ENCODE peak calls at places on chromosomes 16 and 17, in four cellular contexts. W is GM12878, F is HL-60, K is K562. G is an unnamed sample.

GRCh38 chr17:78522031-78522809 is 55.0 kb downstream of the DNAH17 start:
- DNase-seq in W (no peak), F (no peak), K (no peak), G (no peak)

GRCh38 chr17:17551361-17551760 is 40.1 kb downstream of the PEMT start:
- DNase-seq in W (no peak), F (no peak), K (no peak), G (no peak)

GRCh38 chr17:2179615-2180295 is 123.8 kb downstream of the SMG6 start:
- DNase-seq in W (no peak), K (no peak), F (no peak), G (no peak)

GRCh38 chr17:41784207-41784744 is 2.2 kb downstream of the JUP start:
- DNase-seq in K (peak; percentile 85), F (peak; percentile 82), W (no peak), G (no peak)

GRCh38 chr17:82113941-82114340 is 15.9 kb upstream of the FASN start:
- DNase-seq in F (no peak), W (no peak), K (no peak), G (no peak)

GRCh38 chr16:58236231-58236690 is 38.4 kb upstream of the CSNK2A2 start:
- DNase-seq in K (peak; percentile 75), F (no peak), W (no peak), G (peak; percentile 39)

GRCh38 chr17:42407289-42407836 is 15.7 kb downstream of the CAVIN1 start:
- DNase-seq in K (peak; percentile 48), W (no peak), F (no peak), G (peak; percentile 72)

GRCh38 chr17:50634123-50634914 is at the start of gene ABCC3:
- DNase-seq in K (no peak), F (no peak), W (no peak), G (no peak)

GRCh38 chr17:19996502-19996901 is 12.7 kb upstream of the SPECC1 start:
- DNase-seq in K (no peak), F (no peak), W (no peak), G (no peak)

GRCh38 chr17:75914643-75915265 is 10.1 kb upstream of the MRPL38 start:
- DNase-seq in W (no peak), F (no peak), K (peak; percentile 37), G (no peak)

GRCh38 chr17:20908373-20909273 is 134.2 kb downstream of the USP22 start:
- DNase-seq in F (peak; percentile 50), W (peak; percentile 16), K (peak; percentile 81), G (peak; percentile 84)

GRCh38 chr17:1629647-1630310 is 1.1 kb upstream of the SLC43A2 start:
- DNase-seq in W (no peak), F (no peak), K (peak; percentile 56), G (no peak)

GRCh38 chr17:71511266-71511995 is 609.4 kb upstream of the SOX9 start:
- DNase-seq in K (no peak), W (no peak), F (no peak), G (no peak)

GRCh38 chr16:12458591-12459400 is 344.9 kb downstream of the CPPED1 start:
- DNase-seq in W (no peak), F (peak; percentile 93), K (no peak), G (peak; percentile 41)

GRCh38 chr17:20091161-20092029 is 82.2 kb downstream of the SPECC1 start:
- DNase-seq in F (no peak), K (no peak), W (no peak), G (no peak)

GRCh38 chr17:18981642-18982424 is 22.7 kb downstream of the FAM83G start:
- DNase-seq in W (no peak), K (peak; percentile 55), F (no peak), G (no peak)

GRCh38 chr17:59765038-59765437 is 57.6 kb downstream of the VMP1 start:
- DNase-seq in W (no peak), K (no peak), F (no peak), G (no peak)

GRCh38 chr16:65285128-65286120 is 163.6 kb upstream of the CDH11 start:
- DNase-seq in W (no peak), F (no peak), K (no peak), G (no peak)

GRCh38 chr16:81431554-81432353 is 12.9 kb upstream of the CMIP start:
- DNase-seq in W (no peak), K (no peak), F (no peak), G (no peak)

GRCh38 chr17:82301916-82302497 is 15.4 kb downstream of the CD7 start:
- DNase-seq in W (peak; percentile 64), F (no peak), K (peak; percentile 31), G (peak; percentile 73)

GRCh38 chr17:4576729-4577322 is 7.5 kb upstream of the SMTNL2 start:
- DNase-seq in K (no peak), F (no peak), W (no peak), G (no peak)

GRCh38 chr17:14332331-14332730 is 31.4 kb downstream of the HS3ST3B1 start:
- DNase-seq in K (no peak), W (no peak), F (no peak), G (no peak)

GRCh38 chr16:49952386-49952785 is 72.6 kb upstream of the CNEP1R1 start:
- DNase-seq in F (no peak), W (no peak), K (no peak), G (no peak)

GRCh38 chr17:71921726-71922320 is 199.0 kb upstream of the SOX9 start:
- DNase-seq in W (peak; percentile 21), F (no peak), K (no peak), G (no peak)

GRCh38 chr16:12062343-12063003 is 85.9 kb downstream of the SNX29 start:
- DNase-seq in F (peak; percentile 51), W (no peak), K (no peak), G (no peak)

GRCh38 chr16:50102046-50102756 is 36.4 kb downstream of the HEATR3 start:
- DNase-seq in K (no peak), W (no peak), F (peak; percentile 21), G (no peak)

GRCh38 chr16:74585846-74586392 is 21.0 kb downstream of the GLG1 start:
- DNase-seq in K (no peak), F (no peak), W (no peak), G (no peak)

GRCh38 chr16:27640277-27640600 is 90.3 kb downstream of the KATNIP start:
- DNase-seq in W (no peak), F (no peak), K (no peak), G (no peak)

GRCh38 chr17:10034719-10035475 is 129.8 kb upstream of the RCVRN start:
- DNase-seq in F (no peak), K (no peak), W (no peak), G (no peak)

GRCh38 chr17:556431-556995 is 158.1 kb downstream of the VPS53 start:
- DNase-seq in K (no peak), W (no peak), F (no peak), G (no peak)

GRCh38 chr17:5254414-5254813 is 19.8 kb upstream of the SCIMP start:
- DNase-seq in W (no peak), K (no peak), F (no peak), G (no peak)

GRCh38 chr16:12157510-12158093 is 181.1 kb downstream of the SNX29 start:
- DNase-seq in F (no peak), W (no peak), K (no peak), G (no peak)

GRCh38 chr16:17578921-17579876 is 108.4 kb upstream of the XYLT1 start:
- DNase-seq in W (peak; percentile 28), K (peak; percentile 61), F (peak; percentile 39), G (peak; percentile 32)

GRCh38 chr16:85847681-85848601 is 48.4 kb downstream of the COX4I1 start:
- DNase-seq in W (no peak), K (no peak), F (no peak), G (no peak)

GRCh38 chr16:8866118-8866883 is 2.5 kb downstream of the CARHSP1 start:
- DNase-seq in F (no peak), K (peak; percentile 35), W (no peak), G (no peak)

GRCh38 chr17:7560172-7561027 is 1.3 kb upstream of the SENP3 start:
- DNase-seq in F (no peak), W (no peak), K (peak; percentile 51), G (peak; percentile 61)

GRCh38 chr16:67528222-67528869 is at the start of gene RIPOR1:
- DNase-seq in K (peak; percentile 98), W (no peak), F (no peak), G (peak; percentile 66)

GRCh38 chr17:6420173-6420641 is 14.7 kb downstream of the AIPL1 start:
- DNase-seq in F (no peak), K (no peak), W (no peak), G (no peak)
- TF ChIP-seq SPI1 in F (no peak), K (no peak), W (no peak), G (no peak)

DNA sequence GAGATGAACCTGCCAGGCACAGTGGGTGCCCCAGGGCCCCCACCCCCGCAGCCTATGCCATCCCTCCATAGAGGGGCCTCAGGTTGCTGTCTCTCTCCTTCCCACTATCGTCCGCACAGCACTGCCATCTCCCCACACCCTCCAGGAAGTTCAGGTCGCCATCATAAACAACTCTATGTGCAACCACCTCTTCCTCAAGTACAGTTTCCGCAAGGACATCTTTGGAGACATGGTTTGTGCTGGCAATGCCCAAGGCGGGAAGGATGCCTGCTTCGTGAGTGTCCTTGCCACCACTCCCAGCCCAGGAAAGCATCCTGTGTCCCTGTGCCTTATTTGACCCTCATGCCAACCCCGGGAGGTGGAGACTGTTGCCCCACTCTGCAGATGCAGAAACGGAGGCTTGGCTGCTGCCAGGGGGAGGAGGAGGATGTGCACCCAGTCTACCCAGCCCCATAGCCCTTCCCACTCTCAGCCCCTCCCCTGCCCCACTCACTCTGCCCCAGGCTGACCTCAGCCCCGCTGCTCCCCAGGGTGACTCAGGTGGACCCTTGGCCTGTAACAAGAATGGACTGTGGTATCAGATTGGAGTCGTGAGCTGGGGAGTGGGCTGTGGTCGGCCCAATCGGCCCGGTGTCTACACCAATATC is 3.9 kb downstream of the PRSS21 start:
- DNase-seq in K (no peak), W (no peak), F (no peak), G (no peak)
- TF ChIP-seq SPI1 in K (no peak), W (no peak), F (no peak), G (no peak)

DNA sequence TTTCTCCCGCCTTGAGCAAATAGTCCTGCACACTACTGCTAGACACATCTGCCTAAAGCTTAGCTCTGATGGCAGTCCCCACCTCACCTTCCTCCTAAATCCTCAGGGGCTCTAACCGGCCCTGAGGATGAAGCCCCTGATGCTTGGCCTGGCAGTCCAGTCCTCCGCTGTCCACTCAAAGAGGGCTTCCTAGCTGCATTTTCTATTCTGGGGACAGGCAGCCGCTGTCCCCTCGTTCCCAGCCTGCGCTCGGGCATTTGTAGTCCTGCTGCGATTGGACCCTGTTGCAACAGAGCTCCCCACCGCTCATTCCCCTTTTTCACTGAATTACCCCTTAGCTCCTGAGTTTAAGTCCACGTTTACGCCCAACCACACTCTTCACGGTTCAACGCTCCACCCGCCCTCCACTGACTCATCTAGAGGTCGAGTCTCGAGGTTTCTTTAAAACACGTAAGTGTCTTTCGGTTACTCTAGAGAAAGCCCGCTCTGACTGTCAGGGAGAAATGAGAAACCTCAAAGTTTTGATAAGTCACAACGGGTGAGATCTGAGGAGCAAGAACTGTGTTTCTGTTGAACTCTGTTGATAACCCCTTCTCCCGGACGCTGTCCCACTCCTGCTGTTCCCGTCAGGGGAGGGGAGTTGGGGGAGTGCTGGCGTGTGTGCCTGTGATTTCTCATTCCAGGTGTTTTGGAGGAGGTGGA is 4.5 kb downstream of the CCR7 start:
- DNase-seq in F (peak; percentile 41), K (peak; percentile 61), W (peak; percentile 96), G (no peak)
- TF ChIP-seq SPI1 in F (no peak), K (no peak), W (peak; percentile 69), G (peak; percentile 76)

DNA sequence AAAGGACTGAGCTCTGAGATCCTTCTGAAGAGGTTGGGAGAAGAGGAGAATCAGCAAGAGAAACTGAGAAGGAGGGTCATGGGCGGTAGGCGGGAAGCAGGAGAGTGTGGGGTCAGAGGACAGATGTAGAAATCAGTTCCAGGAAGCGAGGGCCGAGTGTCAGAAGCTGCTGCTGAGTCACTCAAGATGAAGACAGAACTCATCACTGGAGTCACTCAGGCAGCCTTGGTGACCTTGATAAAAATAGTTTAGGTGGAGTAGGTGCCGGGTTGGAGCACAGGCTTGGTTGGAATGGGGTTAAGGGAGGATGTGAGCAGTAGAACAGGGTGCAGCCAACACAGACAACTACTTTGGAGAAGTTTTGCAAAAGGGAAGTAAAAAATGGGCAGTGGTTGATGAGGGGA is 6.1 kb upstream of the ITGAM start:
- DNase-seq in W (no peak), F (peak; percentile 84), K (peak; percentile 74), G (no peak)
- TF ChIP-seq SPI1 in W (no peak), F (no peak), K (no peak), G (no peak)